ENCODE peak calls at places on chromosomes 6 and 20, in four cellular contexts. One of them, this sample, is unnamed.

GRCh38 chr6:89612121-89612520 is 26.4 kb downstream of the LYRM2 start:
- DNase-seq in WTC11: peak
- DNase-seq in endodermal cell: peak
- DNase-seq in GM10248: no peak
- DNase-seq in this sample: no peak

GRCh38 chr6:2853766-2854393 is 12.2 kb upstream of the SERPINB1 start:
- DNase-seq in WTC11: no peak
- DNase-seq in endodermal cell: peak
- DNase-seq in GM10248: peak
- DNase-seq in this sample: no peak

GRCh38 chr6:45663181-45664180 is 285.7 kb upstream of the SUPT3H start:
- DNase-seq in WTC11: peak
- DNase-seq in endodermal cell: peak
- DNase-seq in GM10248: no peak
- DNase-seq in this sample: peak

GRCh38 chr20:47011984-47012383 is 117.3 kb downstream of the EYA2 start:
- DNase-seq in WTC11: no peak
- DNase-seq in endodermal cell: no peak
- DNase-seq in GM10248: no peak
- DNase-seq in this sample: no peak

GRCh38 chr6:144877118-144877517 is 592.0 kb downstream of the UTRN start:
- DNase-seq in WTC11: no peak
- DNase-seq in endodermal cell: no peak
- DNase-seq in GM10248: no peak
- DNase-seq in this sample: no peak

GRCh38 chr20:31704225-31705119 is 18.2 kb downstream of the BCL2L1 start:
- DNase-seq in WTC11: peak
- DNase-seq in endodermal cell: peak
- DNase-seq in GM10248: no peak
- DNase-seq in this sample: no peak

GRCh38 chr20:32991386-32991785 is 12.8 kb downstream of the SUN5 start:
- DNase-seq in WTC11: no peak
- DNase-seq in endodermal cell: no peak
- DNase-seq in GM10248: no peak
- DNase-seq in this sample: no peak

GRCh38 chr6:149147939-149148718 is 169.4 kb upstream of the TAB2 start:
- DNase-seq in WTC11: no peak
- DNase-seq in endodermal cell: no peak
- DNase-seq in GM10248: no peak
- DNase-seq in this sample: no peak

GRCh38 chr20:35318502-35319157 is 26.4 kb upstream of the FAM83C start:
- DNase-seq in WTC11: no peak
- DNase-seq in endodermal cell: no peak
- DNase-seq in GM10248: no peak
- DNase-seq in this sample: no peak

GRCh38 chr6:51578362-51578761 is 509.1 kb downstream of the PKHD1 start:
- DNase-seq in WTC11: no peak
- DNase-seq in endodermal cell: no peak
- DNase-seq in GM10248: no peak
- DNase-seq in this sample: no peak

GRCh38 chr6:51574040-51574439 is 513.4 kb downstream of the PKHD1 start:
- DNase-seq in WTC11: no peak
- DNase-seq in endodermal cell: no peak
- DNase-seq in GM10248: no peak
- DNase-seq in this sample: no peak

GRCh38 chr6:51584163-51584562 is 503.2 kb downstream of the PKHD1 start:
- DNase-seq in WTC11: no peak
- DNase-seq in endodermal cell: no peak
- DNase-seq in GM10248: no peak
- DNase-seq in this sample: no peak

GRCh38 chr6:51579013-51579412 is 508.4 kb downstream of the PKHD1 start:
- DNase-seq in WTC11: no peak
- DNase-seq in endodermal cell: no peak
- DNase-seq in GM10248: no peak
- DNase-seq in this sample: no peak
- TF ChIP-seq CTCF in WTC11: no peak
- TF ChIP-seq CTCF in endodermal cell: no peak
- TF ChIP-seq CTCF in GM10248: no peak
- TF ChIP-seq CTCF in this sample: no peak

GRCh38 chr20:40970218-40970617 is 58.4 kb upstream of the TOP1 start:
- DNase-seq in WTC11: no peak
- DNase-seq in endodermal cell: peak
- DNase-seq in GM10248: no peak
- DNase-seq in this sample: no peak
- TF ChIP-seq CTCF in WTC11: no peak
- TF ChIP-seq CTCF in endodermal cell: peak
- TF ChIP-seq CTCF in GM10248: peak
- TF ChIP-seq CTCF in this sample: no peak

DNA sequence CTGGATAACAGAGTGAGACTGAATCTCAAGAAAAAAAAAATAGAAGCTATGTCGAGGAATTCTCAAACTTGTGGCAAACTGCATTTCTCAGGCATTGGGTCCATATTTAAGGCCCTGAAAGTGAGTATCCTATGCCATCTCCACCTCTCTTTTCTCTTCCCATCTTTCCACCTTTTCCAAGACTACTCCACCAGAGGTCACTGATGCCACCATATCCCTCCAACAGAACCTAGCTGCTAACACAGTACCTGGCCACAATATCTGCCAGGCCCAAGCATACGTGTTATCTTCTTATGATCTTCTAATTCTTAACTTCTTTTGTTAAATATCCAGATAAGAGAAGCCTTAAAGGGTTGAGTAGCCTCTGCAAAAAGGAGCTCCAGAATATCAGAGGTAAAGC is 8.2 kb upstream of the ADGRF4 start:
- DNase-seq in WTC11: no peak
- DNase-seq in endodermal cell: no peak
- DNase-seq in GM10248: no peak
- DNase-seq in this sample: no peak
- TF ChIP-seq CTCF in WTC11: no peak
- TF ChIP-seq CTCF in endodermal cell: peak
- TF ChIP-seq CTCF in GM10248: no peak
- TF ChIP-seq CTCF in this sample: no peak

DNA sequence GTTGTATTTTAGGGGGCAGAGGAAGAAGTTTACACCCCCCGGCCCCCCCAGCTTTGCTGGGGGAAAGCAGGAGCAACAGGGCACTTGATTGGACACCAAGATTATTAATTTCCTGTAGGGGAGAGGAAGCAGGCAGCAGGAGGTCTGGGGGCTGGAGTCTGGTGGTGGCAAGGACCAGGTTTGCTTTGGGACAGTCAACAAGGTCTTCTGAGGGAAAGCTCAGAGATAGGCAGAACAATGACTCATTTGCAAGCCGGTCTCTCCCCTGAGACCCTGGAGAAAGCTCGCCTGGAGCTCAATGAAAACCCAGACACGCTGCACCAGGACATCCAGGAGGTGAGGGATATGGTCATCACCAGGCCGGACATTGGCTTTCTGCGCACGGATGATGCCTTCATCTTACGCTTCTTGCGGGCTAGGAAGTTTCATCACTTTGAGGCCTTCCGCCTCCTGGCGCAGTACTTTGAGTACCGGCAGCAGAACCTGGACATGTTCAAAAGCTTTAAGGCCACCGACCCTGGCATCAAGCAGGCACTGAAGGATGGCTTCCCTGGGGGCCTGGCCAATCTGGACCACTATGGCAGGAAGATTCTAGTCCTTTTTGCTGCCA is 1.6 kb downstream of the CLVS2 start:
- DNase-seq in WTC11: no peak
- DNase-seq in endodermal cell: peak
- DNase-seq in GM10248: no peak
- DNase-seq in this sample: no peak
- TF ChIP-seq CTCF in WTC11: no peak
- TF ChIP-seq CTCF in endodermal cell: no peak
- TF ChIP-seq CTCF in GM10248: no peak
- TF ChIP-seq CTCF in this sample: no peak

DNA sequence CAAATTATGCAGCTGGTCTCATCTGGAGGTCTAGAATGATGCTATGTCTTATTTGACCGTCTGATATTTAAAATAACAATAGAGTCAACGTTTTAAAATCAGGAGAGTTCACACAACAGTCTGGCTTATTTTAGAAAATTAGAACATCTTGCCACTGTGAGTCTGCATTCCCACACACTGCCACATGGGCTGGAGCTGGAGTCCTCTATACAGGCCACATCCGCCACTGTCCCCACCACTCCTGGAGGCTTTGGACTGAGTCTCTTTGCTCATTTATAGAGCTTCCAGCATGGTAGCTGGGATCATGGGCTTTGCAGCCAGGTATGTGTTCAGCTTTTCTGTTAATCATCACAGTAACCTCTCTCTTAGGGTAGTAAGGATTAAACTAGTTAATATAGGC is 68.8 kb upstream of the ZNFX1 start:
- DNase-seq in WTC11: no peak
- DNase-seq in endodermal cell: no peak
- DNase-seq in GM10248: no peak
- DNase-seq in this sample: no peak
- TF ChIP-seq CTCF in WTC11: no peak
- TF ChIP-seq CTCF in endodermal cell: peak
- TF ChIP-seq CTCF in GM10248: no peak
- TF ChIP-seq CTCF in this sample: no peak

DNA sequence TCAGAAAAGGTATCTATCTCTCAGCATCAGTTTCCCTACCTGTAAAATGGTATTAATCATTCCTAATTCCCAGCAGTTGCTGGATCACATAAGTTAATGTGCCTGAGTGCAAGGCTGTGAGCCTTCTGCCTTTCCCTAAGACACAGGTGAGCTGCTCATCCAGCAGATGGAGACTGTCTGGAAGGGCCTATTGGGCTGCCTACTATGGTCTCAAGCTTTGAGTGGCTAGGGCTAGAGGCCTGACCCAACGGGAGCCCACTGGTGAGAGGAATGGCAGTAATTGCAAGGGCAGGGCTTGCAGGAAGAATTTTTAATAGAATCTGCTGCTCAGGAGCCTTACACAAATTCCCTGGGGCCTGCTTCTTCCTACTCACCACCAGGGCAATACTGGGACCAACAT is 4.3 kb downstream of the KHDC1 start:
- DNase-seq in WTC11: no peak
- DNase-seq in endodermal cell: peak
- DNase-seq in GM10248: no peak
- DNase-seq in this sample: no peak
- TF ChIP-seq CTCF in WTC11: no peak
- TF ChIP-seq CTCF in endodermal cell: peak
- TF ChIP-seq CTCF in GM10248: no peak
- TF ChIP-seq CTCF in this sample: no peak

GRCh38 chr6:102619585-102619984 is 1226.1 kb downstream of the GRIK2 start:
- DNase-seq in WTC11: no peak
- DNase-seq in endodermal cell: no peak
- DNase-seq in GM10248: no peak
- DNase-seq in this sample: no peak
- TF ChIP-seq CTCF in WTC11: peak
- TF ChIP-seq CTCF in endodermal cell: peak
- TF ChIP-seq CTCF in GM10248: no peak
- TF ChIP-seq CTCF in this sample: peak

DNA sequence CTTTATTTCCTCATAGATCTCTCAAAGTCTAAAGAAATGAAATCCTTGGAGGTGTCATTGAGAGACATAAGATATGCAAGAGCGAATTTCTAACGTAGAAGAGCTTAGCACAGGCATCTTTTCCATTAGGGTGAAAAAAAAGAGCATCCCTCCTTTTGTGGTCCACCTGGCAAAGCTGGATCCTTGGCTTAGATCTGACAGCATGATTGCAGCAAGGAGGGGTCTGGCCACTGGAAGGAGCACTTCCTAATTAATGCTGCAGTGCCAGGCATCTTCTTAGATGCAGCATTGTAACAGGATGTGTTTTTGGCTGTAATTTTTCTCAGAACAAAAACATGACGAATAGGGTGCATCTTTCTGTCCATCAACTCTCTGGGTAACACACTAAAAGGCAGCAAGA is 60.1 kb upstream of the TFAP2D start:
- DNase-seq in WTC11: no peak
- DNase-seq in endodermal cell: no peak
- DNase-seq in GM10248: no peak
- DNase-seq in this sample: no peak
- TF ChIP-seq CTCF in WTC11: no peak
- TF ChIP-seq CTCF in endodermal cell: peak
- TF ChIP-seq CTCF in GM10248: no peak
- TF ChIP-seq CTCF in this sample: no peak

GRCh38 chr6:118505656-118506055 is 42.4 kb upstream of the PLN start:
- DNase-seq in WTC11: no peak
- DNase-seq in endodermal cell: no peak
- DNase-seq in GM10248: no peak
- DNase-seq in this sample: no peak
- TF ChIP-seq CTCF in WTC11: no peak
- TF ChIP-seq CTCF in endodermal cell: no peak
- TF ChIP-seq CTCF in GM10248: no peak
- TF ChIP-seq CTCF in this sample: no peak